ENCODE peak calls at places on chromosomes 6 and 20, in seven cellular contexts. D is activated gamma-delta T cell treated with anti-CD3 and anti-CD28 coated beads, Interleukin-2, amount 50 U/mL, for 16 hours; Z is OCI-LY7; M is H54; T is M059J; U is bronchial epithelial cell; X is iris pigment epithelial cell. E is an unnamed sample.

GRCh38 chr20:61482425-61482887 is 230.4 kb downstream of the CDH4 start:
- DNase-seq in M (no peak), D (no peak), Z (peak; percentile 11), X (no peak), U (peak; percentile 32), T (peak; percentile 4), E (no peak)

GRCh38 chr20:40148886-40149285 is 540.1 kb downstream of the MAFB start:
- DNase-seq in U (no peak), M (no peak), D (no peak), X (no peak), T (no peak), Z (no peak), E (no peak)

GRCh38 chr20:43515628-43516027 is 8.1 kb downstream of the L3MBTL1 start:
- DNase-seq in Z (peak; percentile 7), T (no peak), U (no peak), X (no peak), D (no peak), M (no peak), E (no peak)

GRCh38 chr6:103791458-103791857 is 1068.3 kb downstream of the HACE1 start:
- DNase-seq in Z (no peak), M (no peak), U (no peak), D (no peak), T (no peak), X (no peak), E (no peak)

GRCh38 chr6:94272327-94272726 is 853.0 kb upstream of the EPHA7 start:
- DNase-seq in U (no peak), M (no peak), Z (no peak), T (no peak), X (no peak), D (no peak), E (no peak)

GRCh38 chr6:104936766-104937535 is 20.0 kb upstream of the LIN28B start:
- DNase-seq in Z (no peak), T (no peak), X (no peak), U (no peak), D (no peak), M (no peak), E (no peak)

GRCh38 chr6:23441813-23442212 is 684.2 kb upstream of the NRSN1 start:
- DNase-seq in X (no peak), Z (no peak), T (no peak), U (no peak), M (no peak), D (no peak), E (no peak)

GRCh38 chr20:38680492-38681118 is 43.7 kb upstream of the SLC32A1 start:
- DNase-seq in X (peak; percentile 28), U (peak; percentile 25), T (peak; percentile 58), M (peak; percentile 54), Z (peak; percentile 36), D (no peak), E (peak; percentile 21)

GRCh38 chr20:50729925-50730764 is 1.2 kb upstream of the PARD6B start:
- DNase-seq in D (no peak), X (peak; percentile 23), Z (no peak), T (peak; percentile 73), M (no peak), U (no peak), E (no peak)

GRCh38 chr20:17811605-17811965 is 111.8 kb downstream of the BANF2 start:
- DNase-seq in X (no peak), Z (no peak), D (no peak), M (no peak), U (no peak), T (no peak), E (no peak)

GRCh38 chr6:44024597-44025219 is 102.5 kb downstream of the MRPL14 start:
- DNase-seq in D (no peak), T (peak; percentile 82), X (no peak), Z (peak; percentile 8), U (no peak), M (no peak), E (no peak)

GRCh38 chr20:6765469-6766058 is 1.9 kb upstream of the BMP2 start:
- DNase-seq in M (no peak), T (peak; percentile 73), X (peak; percentile 64), U (peak; percentile 65), D (no peak), Z (peak; percentile 43), E (no peak)

GRCh38 chr6:27205375-27206278 is 41.9 kb upstream of the PRSS16 start:
- DNase-seq in M (no peak), T (peak; percentile 22), D (peak; percentile 3), X (peak; percentile 52), U (no peak), Z (no peak), E (no peak)

GRCh38 chr6:47042238-47042843 is at the start of gene ADGRF1:
- DNase-seq in D (no peak), X (no peak), T (peak; percentile 62), Z (no peak), M (no peak), U (peak; percentile 88), E (no peak)

GRCh38 chr6:21137708-21138358 is 455.7 kb upstream of the SOX4 start:
- DNase-seq in U (no peak), X (no peak), D (no peak), Z (no peak), M (no peak), T (peak; percentile 26), E (no peak)

GRCh38 chr6:106563614-106564013 is 65.7 kb downstream of the RTN4IP1 start:
- DNase-seq in M (no peak), X (no peak), Z (no peak), D (no peak), T (no peak), U (no peak), E (no peak)

GRCh38 chr6:81876977-81877376 is 124.5 kb upstream of the TENT5A start:
- DNase-seq in X (no peak), M (peak; percentile 19), U (peak; percentile 50), T (peak; percentile 76), Z (no peak), D (no peak), E (no peak)

GRCh38 chr20:57231951-57232428 is 34.5 kb downstream of the BMP7 start:
- DNase-seq in T (no peak), Z (no peak), X (no peak), U (no peak), D (no peak), M (no peak), E (no peak)

GRCh38 chr20:6142348-6142993 is 19.6 kb upstream of the FERMT1 start:
- DNase-seq in T (peak; percentile 62), Z (peak; percentile 60), X (peak; percentile 60), D (peak; percentile 9), M (peak; percentile 37), U (peak; percentile 65), E (peak; percentile 24)

GRCh38 chr6:7241709-7242645 is 71.0 kb downstream of the SSR1 start:
- DNase-seq in T (peak; percentile 53), U (no peak), X (peak; percentile 24), Z (no peak), M (no peak), D (no peak), E (no peak)

GRCh38 chr6:92767101-92767500 is 652.3 kb downstream of the EPHA7 start:
- DNase-seq in U (peak; percentile 68), Z (no peak), T (no peak), D (no peak), M (no peak), X (no peak), E (no peak)

GRCh38 chr6:145091827-145092164 is 643.5 kb downstream of the EPM2A start:
- DNase-seq in T (no peak), Z (no peak), M (no peak), X (no peak), U (no peak), D (no peak), E (no peak)

GRCh38 chr6:25278557-25278913 is 639 bp upstream of the CARMIL1 start:
- DNase-seq in D (no peak), M (no peak), U (no peak), Z (no peak), X (no peak), T (peak; percentile 66), E (no peak)

E was measured in retinal pigment epithelial cell.